ENCODE peak calls at places on chromosomes 12 and 14, in eight cellular contexts. One of them, this sample, is unnamed. For H3K9me3, the result is how much of the 10 kb centered on the place peaks cover.

GRCh38 chr12:119322324-119322723 is 12.2 kb upstream of the CCDC60 start:
- DNase-seq in neuronal stem cell: no peak
- DNase-seq in aorta: no peak
- DNase-seq in tibial artery: no peak
- DNase-seq in CD8-positive, alpha-beta memory T cell: no peak
- DNase-seq in psoas muscle: no peak
- DNase-seq in heart left ventricle: no peak
- DNase-seq in right lobe of liver: no peak
- DNase-seq in this sample: no peak

GRCh38 chr14:100108042-100108825 is 43.0 kb downstream of the EVL start:
- DNase-seq in aorta: peak
- DNase-seq in right lobe of liver: peak
- DNase-seq in heart left ventricle: peak
- DNase-seq in CD8-positive, alpha-beta memory T cell: peak
- DNase-seq in neuronal stem cell: peak
- DNase-seq in tibial artery: peak
- DNase-seq in psoas muscle: peak
- DNase-seq in this sample: peak

GRCh38 chr12:32603071-32603470 is 76.0 kb upstream of the DNM1L start:
- DNase-seq in CD8-positive, alpha-beta memory T cell: no peak
- DNase-seq in tibial artery: no peak
- DNase-seq in psoas muscle: no peak
- DNase-seq in aorta: no peak
- DNase-seq in right lobe of liver: no peak
- DNase-seq in neuronal stem cell: no peak
- DNase-seq in heart left ventricle: no peak
- DNase-seq in this sample: no peak

GRCh38 chr14:69993326-69993725 is 114.1 kb downstream of the SMOC1 start:
- DNase-seq in right lobe of liver: no peak
- DNase-seq in CD8-positive, alpha-beta memory T cell: no peak
- DNase-seq in neuronal stem cell: no peak
- DNase-seq in psoas muscle: no peak
- DNase-seq in tibial artery: no peak
- DNase-seq in heart left ventricle: no peak
- DNase-seq in aorta: no peak
- DNase-seq in this sample: no peak

GRCh38 chr12:41053046-41053445 is 135.1 kb upstream of the PDZRN4 start:
- DNase-seq in tibial artery: no peak
- DNase-seq in heart left ventricle: no peak
- DNase-seq in aorta: no peak
- DNase-seq in right lobe of liver: no peak
- DNase-seq in psoas muscle: no peak
- DNase-seq in neuronal stem cell: no peak
- DNase-seq in CD8-positive, alpha-beta memory T cell: no peak
- DNase-seq in this sample: no peak

GRCh38 chr14:105348945-105349699 is 34.6 kb downstream of the PACS2 start:
- DNase-seq in right lobe of liver: no peak
- DNase-seq in psoas muscle: no peak
- DNase-seq in neuronal stem cell: no peak
- DNase-seq in aorta: no peak
- DNase-seq in CD8-positive, alpha-beta memory T cell: no peak
- DNase-seq in heart left ventricle: no peak
- DNase-seq in tibial artery: no peak
- DNase-seq in this sample: no peak

GRCh38 chr14:71474866-71475265 is 457.4 kb upstream of the RGS6 start:
- DNase-seq in tibial artery: no peak
- DNase-seq in CD8-positive, alpha-beta memory T cell: no peak
- DNase-seq in heart left ventricle: no peak
- DNase-seq in psoas muscle: no peak
- DNase-seq in aorta: no peak
- DNase-seq in neuronal stem cell: no peak
- DNase-seq in right lobe of liver: no peak
- DNase-seq in this sample: no peak

GRCh38 chr14:20986811-20987210 is 3.0 kb upstream of the METTL17 start:
- DNase-seq in right lobe of liver: no peak
- DNase-seq in neuronal stem cell: no peak
- DNase-seq in aorta: no peak
- DNase-seq in CD8-positive, alpha-beta memory T cell: no peak
- DNase-seq in heart left ventricle: peak
- DNase-seq in psoas muscle: no peak
- DNase-seq in tibial artery: no peak
- DNase-seq in this sample: no peak

GRCh38 chr12:77560714-77561113 is 270.0 kb upstream of the NAV3 start:
- DNase-seq in neuronal stem cell: no peak
- DNase-seq in tibial artery: no peak
- DNase-seq in psoas muscle: no peak
- DNase-seq in aorta: no peak
- DNase-seq in heart left ventricle: no peak
- DNase-seq in CD8-positive, alpha-beta memory T cell: no peak
- DNase-seq in right lobe of liver: no peak
- DNase-seq in this sample: no peak

GRCh38 chr12:120846721-120847120 is 57.4 kb downstream of the SPPL3 start:
- DNase-seq in psoas muscle: no peak
- DNase-seq in heart left ventricle: no peak
- DNase-seq in tibial artery: no peak
- DNase-seq in CD8-positive, alpha-beta memory T cell: no peak
- DNase-seq in neuronal stem cell: no peak
- DNase-seq in right lobe of liver: no peak
- DNase-seq in aorta: no peak
- DNase-seq in this sample: no peak

GRCh38 chr12:66321433-66321832 is 19.1 kb downstream of the HELB start:
- DNase-seq in heart left ventricle: no peak
- DNase-seq in tibial artery: no peak
- DNase-seq in aorta: no peak
- DNase-seq in CD8-positive, alpha-beta memory T cell: no peak
- DNase-seq in neuronal stem cell: no peak
- DNase-seq in psoas muscle: no peak
- DNase-seq in right lobe of liver: no peak
- DNase-seq in this sample: no peak

GRCh38 chr14:102591372-102591943 is 991 bp upstream of the RCOR1 start:
- DNase-seq in aorta: peak
- DNase-seq in right lobe of liver: peak
- DNase-seq in CD8-positive, alpha-beta memory T cell: peak
- DNase-seq in neuronal stem cell: no peak
- DNase-seq in tibial artery: peak
- DNase-seq in psoas muscle: no peak
- DNase-seq in heart left ventricle: peak
- DNase-seq in this sample: no peak

GRCh38 chr14:99177876-99178630 is 93.9 kb downstream of the BCL11B start:
- DNase-seq in tibial artery: no peak
- DNase-seq in neuronal stem cell: no peak
- DNase-seq in right lobe of liver: no peak
- DNase-seq in aorta: no peak
- DNase-seq in heart left ventricle: no peak
- DNase-seq in psoas muscle: no peak
- DNase-seq in CD8-positive, alpha-beta memory T cell: no peak
- DNase-seq in this sample: no peak

GRCh38 chr14:74401504-74402241 is 24.3 kb downstream of the SYNDIG1L start:
- DNase-seq in heart left ventricle: peak
- DNase-seq in right lobe of liver: no peak
- DNase-seq in neuronal stem cell: no peak
- DNase-seq in tibial artery: peak
- DNase-seq in psoas muscle: peak
- DNase-seq in CD8-positive, alpha-beta memory T cell: peak
- DNase-seq in aorta: no peak
- DNase-seq in this sample: no peak

GRCh38 chr12:4172999-4173398 is 100.6 kb upstream of the CCND2 start:
- DNase-seq in right lobe of liver: no peak
- DNase-seq in CD8-positive, alpha-beta memory T cell: no peak
- DNase-seq in aorta: no peak
- DNase-seq in tibial artery: no peak
- DNase-seq in heart left ventricle: no peak
- DNase-seq in psoas muscle: no peak
- DNase-seq in neuronal stem cell: no peak
- DNase-seq in this sample: no peak

GRCh38 chr12:70534466-70534865 is 102.8 kb downstream of the PTPRB start:
- DNase-seq in right lobe of liver: no peak
- DNase-seq in aorta: no peak
- DNase-seq in CD8-positive, alpha-beta memory T cell: no peak
- DNase-seq in neuronal stem cell: no peak
- DNase-seq in tibial artery: no peak
- DNase-seq in psoas muscle: no peak
- DNase-seq in heart left ventricle: no peak
- DNase-seq in this sample: no peak

GRCh38 chr12:52278931-52279682 is 4.7 kb downstream of the KRT86 start:
- DNase-seq in psoas muscle: peak
- DNase-seq in aorta: peak
- DNase-seq in CD8-positive, alpha-beta memory T cell: peak
- DNase-seq in heart left ventricle: peak
- DNase-seq in neuronal stem cell: peak
- DNase-seq in tibial artery: peak
- DNase-seq in right lobe of liver: peak
- DNase-seq in this sample: peak

GRCh38 chr12:94149781-94150482 is 1.6 kb downstream of the PLXNC1 start:
- DNase-seq in heart left ventricle: peak
- DNase-seq in CD8-positive, alpha-beta memory T cell: no peak
- DNase-seq in aorta: no peak
- DNase-seq in psoas muscle: peak
- DNase-seq in tibial artery: no peak
- DNase-seq in right lobe of liver: peak
- DNase-seq in neuronal stem cell: peak
- DNase-seq in this sample: no peak

GRCh38 chr14:32363761-32364160 is 34.7 kb downstream of the AKAP6 start:
- DNase-seq in CD8-positive, alpha-beta memory T cell: no peak
- DNase-seq in right lobe of liver: no peak
- DNase-seq in neuronal stem cell: no peak
- DNase-seq in heart left ventricle: no peak
- DNase-seq in tibial artery: no peak
- DNase-seq in aorta: no peak
- DNase-seq in psoas muscle: no peak
- DNase-seq in this sample: no peak

GRCh38 chr12:7711133-7711532 is at the start of gene DPPA3:
- DNase-seq in psoas muscle: no peak
- DNase-seq in CD8-positive, alpha-beta memory T cell: no peak
- DNase-seq in right lobe of liver: no peak
- DNase-seq in heart left ventricle: no peak
- DNase-seq in aorta: no peak
- DNase-seq in tibial artery: no peak
- DNase-seq in neuronal stem cell: no peak
- DNase-seq in this sample: no peak

GRCh38 chr12:20369164-20370000 is 1.0 kb downstream of the PDE3A start:
- DNase-seq in right lobe of liver: peak
- DNase-seq in psoas muscle: peak
- DNase-seq in tibial artery: peak
- DNase-seq in neuronal stem cell: peak
- DNase-seq in heart left ventricle: peak
- DNase-seq in aorta: peak
- DNase-seq in CD8-positive, alpha-beta memory T cell: no peak
- DNase-seq in this sample: no peak

GRCh38 chr12:89977356-89978185 is 268.9 kb upstream of the ATP2B1 start:
- DNase-seq in neuronal stem cell: no peak
- DNase-seq in tibial artery: no peak
- DNase-seq in right lobe of liver: no peak
- DNase-seq in CD8-positive, alpha-beta memory T cell: no peak
- DNase-seq in psoas muscle: no peak
- DNase-seq in aorta: no peak
- DNase-seq in heart left ventricle: no peak
- DNase-seq in this sample: no peak

GRCh38 chr14:68518180-68518579 is 274.7 kb downstream of the ZFP36L1 start:
- DNase-seq in right lobe of liver: no peak
- DNase-seq in aorta: peak
- DNase-seq in CD8-positive, alpha-beta memory T cell: no peak
- DNase-seq in psoas muscle: no peak
- DNase-seq in tibial artery: no peak
- DNase-seq in neuronal stem cell: no peak
- DNase-seq in heart left ventricle: peak
- DNase-seq in this sample: no peak

GRCh38 chr12:53561590-53561953 is 54.3 kb upstream of the NPFF start:
- DNase-seq in aorta: no peak
- DNase-seq in CD8-positive, alpha-beta memory T cell: no peak
- DNase-seq in heart left ventricle: no peak
- DNase-seq in neuronal stem cell: no peak
- DNase-seq in tibial artery: no peak
- DNase-seq in right lobe of liver: no peak
- DNase-seq in psoas muscle: no peak
- DNase-seq in this sample: no peak

GRCh38 chr14:51704465-51705050 is 52.8 kb downstream of the FRMD6 start:
- DNase-seq in neuronal stem cell: no peak
- DNase-seq in CD8-positive, alpha-beta memory T cell: no peak
- DNase-seq in aorta: no peak
- DNase-seq in heart left ventricle: no peak
- DNase-seq in psoas muscle: no peak
- DNase-seq in right lobe of liver: no peak
- DNase-seq in tibial artery: no peak
- DNase-seq in this sample: no peak

GRCh38 chr12:125579916-125580315 is 514.7 kb downstream of the AACS start:
- DNase-seq in aorta: no peak
- DNase-seq in tibial artery: no peak
- DNase-seq in psoas muscle: no peak
- DNase-seq in heart left ventricle: no peak
- DNase-seq in CD8-positive, alpha-beta memory T cell: no peak
- DNase-seq in right lobe of liver: no peak
- DNase-seq in neuronal stem cell: no peak
- DNase-seq in this sample: no peak
- H3K9me3 ChIP-seq in aorta: under half
- H3K9me3 ChIP-seq in tibial artery: under half
- H3K9me3 ChIP-seq in psoas muscle: under half
- H3K9me3 ChIP-seq in heart left ventricle: under half
- H3K9me3 ChIP-seq in CD8-positive, alpha-beta memory T cell: under half
- H3K9me3 ChIP-seq in right lobe of liver: under half
- H3K9me3 ChIP-seq in neuronal stem cell: under half
- H3K9me3 ChIP-seq in this sample: under half

GRCh38 chr12:132400011-132400641 is 70.7 kb upstream of the GALNT9 start:
- DNase-seq in aorta: peak
- DNase-seq in psoas muscle: peak
- DNase-seq in CD8-positive, alpha-beta memory T cell: no peak
- DNase-seq in tibial artery: no peak
- DNase-seq in neuronal stem cell: no peak
- DNase-seq in right lobe of liver: peak
- DNase-seq in heart left ventricle: no peak
- DNase-seq in this sample: no peak
- H3K4me3 ChIP-seq in aorta: no peak
- H3K4me3 ChIP-seq in psoas muscle: no peak
- H3K4me3 ChIP-seq in CD8-positive, alpha-beta memory T cell: no peak
- H3K4me3 ChIP-seq in tibial artery: no peak
- H3K4me3 ChIP-seq in neuronal stem cell: no peak
- H3K4me3 ChIP-seq in right lobe of liver: no peak
- H3K4me3 ChIP-seq in heart left ventricle: no peak
- H3K4me3 ChIP-seq in this sample: no peak

DNA sequence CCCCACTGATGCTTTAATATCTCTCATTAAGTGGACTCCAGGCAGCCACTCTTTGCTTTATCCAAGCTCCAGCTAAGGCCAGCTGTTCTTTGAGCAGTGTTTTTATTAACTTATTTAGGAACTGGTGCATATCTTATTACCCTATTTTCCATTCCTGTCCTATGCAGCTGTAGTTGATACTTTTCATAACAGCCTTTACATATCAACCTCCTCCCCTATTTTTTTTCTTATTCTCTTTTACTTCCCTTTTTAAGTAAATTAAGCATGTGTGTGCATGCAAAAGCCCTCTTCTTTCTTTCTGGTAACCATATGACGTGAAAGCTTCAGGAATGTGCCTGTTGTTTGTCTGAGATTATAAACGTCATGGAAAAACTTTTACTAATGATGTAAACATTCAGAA is 121.2 kb downstream of the PTPRQ start:
- DNase-seq in psoas muscle: no peak
- DNase-seq in aorta: no peak
- DNase-seq in heart left ventricle: no peak
- DNase-seq in CD8-positive, alpha-beta memory T cell: no peak
- DNase-seq in right lobe of liver: no peak
- DNase-seq in neuronal stem cell: no peak
- DNase-seq in tibial artery: no peak
- DNase-seq in this sample: no peak
- H3K27ac ChIP-seq in psoas muscle: no peak
- H3K27ac ChIP-seq in aorta: no peak
- H3K27ac ChIP-seq in heart left ventricle: no peak
- H3K27ac ChIP-seq in CD8-positive, alpha-beta memory T cell: no peak
- H3K27ac ChIP-seq in right lobe of liver: no peak
- H3K27ac ChIP-seq in neuronal stem cell: no peak
- H3K27ac ChIP-seq in tibial artery: no peak
- H3K27ac ChIP-seq in this sample: no peak

GRCh38 chr12:115370650-115371049 is 686.7 kb upstream of the TBX3 start:
- DNase-seq in heart left ventricle: no peak
- DNase-seq in tibial artery: no peak
- DNase-seq in psoas muscle: no peak
- DNase-seq in aorta: no peak
- DNase-seq in right lobe of liver: no peak
- DNase-seq in neuronal stem cell: no peak
- DNase-seq in CD8-positive, alpha-beta memory T cell: no peak
- DNase-seq in this sample: no peak
- H3K9me3 ChIP-seq in heart left ventricle: under half
- H3K9me3 ChIP-seq in tibial artery: under half
- H3K9me3 ChIP-seq in psoas muscle: under half
- H3K9me3 ChIP-seq in aorta: under half
- H3K9me3 ChIP-seq in right lobe of liver: under half
- H3K9me3 ChIP-seq in neuronal stem cell: under half
- H3K9me3 ChIP-seq in CD8-positive, alpha-beta memory T cell: under half
- H3K9me3 ChIP-seq in this sample: under half

This sample was measured in iPS DF 6.9.